ENCODE peak calls at places on chromosomes 4 and X, in four cellular contexts. Z is COR-L47; V is ascending aorta; C is stimulated activated CD4-positive, alpha-beta T cell treated with anti-CD3 and anti-CD28 coated beads, TNF-alpha, amount 100 ng/mL, for 1 hour. N is an unnamed sample.

GRCh38 chr4:39933689-39934590 is 43.8 kb downstream of the PDS5A start:
- DNase-seq in Z (no peak), V (no peak), C (no peak), N (no peak)

GRCh38 chr4:89610236-89610635 is 226.7 kb downstream of the SNCA start:
- DNase-seq in Z (no peak), V (no peak), C (no peak), N (no peak)

GRCh38 chr4:41359069-41359769 is 102.5 kb downstream of the UCHL1 start:
- DNase-seq in Z (no peak), V (peak), C (no peak), N (no peak)

GRCh38 chrX:104695593-104695992 is 129.6 kb downstream of the IL1RAPL2 start:
- DNase-seq in Z (no peak), V (no peak), C (no peak), N (no peak)

GRCh38 chrX:2610246-2611170 is 80.6 kb upstream of the CD99 start:
- DNase-seq in Z (no peak), V (no peak), C (no peak), N (no peak)

GRCh38 chr4:7337196-7338058 is 97.3 kb downstream of the PSAPL1 start:
- DNase-seq in Z (no peak), V (no peak), C (no peak), N (no peak)

GRCh38 chrX:47807548-47807947 is 29.2 kb upstream of the ZNF81 start:
- DNase-seq in Z (no peak), V (no peak), C (no peak), N (no peak)

GRCh38 chr4:151537726-151538125 is 128.8 kb downstream of the FHIP1A start:
- DNase-seq in Z (no peak), V (no peak), C (no peak), N (no peak)

N was measured in GM12878.